ENCODE peak calls at places on chromosomes 7 and 10, in eight cellular contexts. One of them, this sample, is unnamed.
A peak's percentile ranks its signal among the peaks of the same experiment; 100 is the strongest.

GRCh38 chr7:16684935-16685334 is 39.0 kb downstream of the BZW2 start:
- DNase-seq in keratinocyte: no peak
- DNase-seq in AG04450: no peak
- DNase-seq in cardiac muscle cell: no peak
- DNase-seq in heart left ventricle: no peak
- DNase-seq in body of pancreas: no peak
- DNase-seq in GM23338: no peak
- DNase-seq in PC-9: no peak
- DNase-seq in this sample: no peak

GRCh38 chr10:46254007-46254383 is 32.8 kb upstream of the ANTXRL start:
- DNase-seq in keratinocyte: no peak
- DNase-seq in AG04450: no peak
- DNase-seq in cardiac muscle cell: no peak
- DNase-seq in heart left ventricle: no peak
- DNase-seq in body of pancreas: no peak
- DNase-seq in GM23338: no peak
- DNase-seq in PC-9: no peak
- DNase-seq in this sample: no peak

GRCh38 chr10:31381171-31381570 is 62.2 kb downstream of the ZEB1 start:
- DNase-seq in keratinocyte: no peak
- DNase-seq in AG04450: no peak
- DNase-seq in cardiac muscle cell: no peak
- DNase-seq in heart left ventricle: no peak
- DNase-seq in body of pancreas: no peak
- DNase-seq in GM23338: no peak
- DNase-seq in PC-9: no peak
- DNase-seq in this sample: no peak

GRCh38 chr10:131905279-131905595 is 4.4 kb downstream of the PPP2R2D start:
- DNase-seq in keratinocyte: no peak
- DNase-seq in AG04450: no peak
- DNase-seq in cardiac muscle cell: no peak
- DNase-seq in heart left ventricle: no peak
- DNase-seq in body of pancreas: no peak
- DNase-seq in GM23338: no peak
- DNase-seq in PC-9: no peak
- DNase-seq in this sample: no peak

GRCh38 chr10:6037975-6038624 is 24.1 kb downstream of the IL2RA start:
- DNase-seq in keratinocyte: no peak
- DNase-seq in AG04450: no peak
- DNase-seq in cardiac muscle cell: peak; percentile 36
- DNase-seq in heart left ventricle: no peak
- DNase-seq in body of pancreas: no peak
- DNase-seq in GM23338: no peak
- DNase-seq in PC-9: no peak
- DNase-seq in this sample: no peak

GRCh38 chr7:112596260-112596659 is 115.5 kb downstream of the LSMEM1 start:
- DNase-seq in keratinocyte: no peak
- DNase-seq in AG04450: no peak
- DNase-seq in cardiac muscle cell: peak; percentile 79
- DNase-seq in heart left ventricle: no peak
- DNase-seq in body of pancreas: no peak
- DNase-seq in GM23338: no peak
- DNase-seq in PC-9: no peak
- DNase-seq in this sample: peak; percentile 38

GRCh38 chr7:7563813-7564212 is 2.9 kb upstream of the MIOS start:
- DNase-seq in keratinocyte: no peak
- DNase-seq in AG04450: no peak
- DNase-seq in cardiac muscle cell: no peak
- DNase-seq in heart left ventricle: no peak
- DNase-seq in body of pancreas: no peak
- DNase-seq in GM23338: no peak
- DNase-seq in PC-9: no peak
- DNase-seq in this sample: no peak

GRCh38 chr10:14692344-14693199 is 82.1 kb downstream of the FAM107B start:
- DNase-seq in keratinocyte: no peak
- DNase-seq in AG04450: no peak
- DNase-seq in cardiac muscle cell: no peak
- DNase-seq in heart left ventricle: no peak
- DNase-seq in body of pancreas: no peak
- DNase-seq in GM23338: no peak
- DNase-seq in PC-9: no peak
- DNase-seq in this sample: no peak

GRCh38 chr10:10317151-10317550 is 700.5 kb upstream of the CELF2 start:
- DNase-seq in keratinocyte: no peak
- DNase-seq in AG04450: no peak
- DNase-seq in cardiac muscle cell: no peak
- DNase-seq in heart left ventricle: no peak
- DNase-seq in body of pancreas: no peak
- DNase-seq in GM23338: no peak
- DNase-seq in PC-9: no peak
- DNase-seq in this sample: no peak

GRCh38 chr10:21297525-21298383 is 227.7 kb downstream of the SKIDA1 start:
- DNase-seq in keratinocyte: no peak
- DNase-seq in AG04450: no peak
- DNase-seq in cardiac muscle cell: peak; percentile 35
- DNase-seq in heart left ventricle: no peak
- DNase-seq in body of pancreas: no peak
- DNase-seq in GM23338: no peak
- DNase-seq in PC-9: no peak
- DNase-seq in this sample: no peak

GRCh38 chr10:123772645-123773508 is 106.7 kb downstream of the GPR26 start:
- DNase-seq in keratinocyte: no peak
- DNase-seq in AG04450: no peak
- DNase-seq in cardiac muscle cell: no peak
- DNase-seq in heart left ventricle: no peak
- DNase-seq in body of pancreas: no peak
- DNase-seq in GM23338: no peak
- DNase-seq in PC-9: no peak
- DNase-seq in this sample: no peak

GRCh38 chr10:63429280-63429679 is 36.5 kb downstream of the JMJD1C start:
- DNase-seq in keratinocyte: no peak
- DNase-seq in AG04450: peak; percentile 18
- DNase-seq in cardiac muscle cell: peak; percentile 63
- DNase-seq in heart left ventricle: no peak
- DNase-seq in body of pancreas: no peak
- DNase-seq in GM23338: no peak
- DNase-seq in PC-9: no peak
- DNase-seq in this sample: peak; percentile 40

GRCh38 chr10:48236199-48236621 is 38.3 kb downstream of the FRMPD2 start:
- DNase-seq in keratinocyte: no peak
- DNase-seq in AG04450: no peak
- DNase-seq in cardiac muscle cell: no peak
- DNase-seq in heart left ventricle: no peak
- DNase-seq in body of pancreas: no peak
- DNase-seq in GM23338: no peak
- DNase-seq in PC-9: no peak
- DNase-seq in this sample: no peak

GRCh38 chr10:60534791-60535389 is 145.2 kb upstream of the ANK3 start:
- DNase-seq in keratinocyte: no peak
- DNase-seq in AG04450: no peak
- DNase-seq in cardiac muscle cell: no peak
- DNase-seq in heart left ventricle: no peak
- DNase-seq in body of pancreas: no peak
- DNase-seq in GM23338: no peak
- DNase-seq in PC-9: no peak
- DNase-seq in this sample: no peak

GRCh38 chr10:43296320-43296719 is 29.5 kb upstream of the RASGEF1A start:
- DNase-seq in keratinocyte: no peak
- DNase-seq in AG04450: no peak
- DNase-seq in cardiac muscle cell: no peak
- DNase-seq in heart left ventricle: no peak
- DNase-seq in body of pancreas: no peak
- DNase-seq in GM23338: no peak
- DNase-seq in PC-9: no peak
- DNase-seq in this sample: no peak

GRCh38 chr10:69645751-69646687 is 16.0 kb downstream of the FAM241B start:
- DNase-seq in keratinocyte: no peak
- DNase-seq in AG04450: no peak
- DNase-seq in cardiac muscle cell: no peak
- DNase-seq in heart left ventricle: no peak
- DNase-seq in body of pancreas: no peak
- DNase-seq in GM23338: peak; percentile 41
- DNase-seq in PC-9: no peak
- DNase-seq in this sample: no peak

GRCh38 chr7:436367-437128 is 83.1 kb downstream of the PDGFA start:
- DNase-seq in keratinocyte: no peak
- DNase-seq in AG04450: no peak
- DNase-seq in cardiac muscle cell: no peak
- DNase-seq in heart left ventricle: no peak
- DNase-seq in body of pancreas: no peak
- DNase-seq in GM23338: no peak
- DNase-seq in PC-9: no peak
- DNase-seq in this sample: no peak

GRCh38 chr7:123797673-123798526 is 47.1 kb upstream of the HYAL4 start:
- DNase-seq in keratinocyte: peak; percentile 78
- DNase-seq in AG04450: peak; percentile 39
- DNase-seq in cardiac muscle cell: peak; percentile 88
- DNase-seq in heart left ventricle: no peak
- DNase-seq in body of pancreas: no peak
- DNase-seq in GM23338: peak; percentile 86
- DNase-seq in PC-9: peak; percentile 45
- DNase-seq in this sample: peak; percentile 93

GRCh38 chr7:42605381-42605780 is 306.5 kb downstream of the C7orf25 start:
- DNase-seq in keratinocyte: no peak
- DNase-seq in AG04450: no peak
- DNase-seq in cardiac muscle cell: peak; percentile 39
- DNase-seq in heart left ventricle: no peak
- DNase-seq in body of pancreas: no peak
- DNase-seq in GM23338: no peak
- DNase-seq in PC-9: no peak
- DNase-seq in this sample: peak; percentile 62

DNA sequence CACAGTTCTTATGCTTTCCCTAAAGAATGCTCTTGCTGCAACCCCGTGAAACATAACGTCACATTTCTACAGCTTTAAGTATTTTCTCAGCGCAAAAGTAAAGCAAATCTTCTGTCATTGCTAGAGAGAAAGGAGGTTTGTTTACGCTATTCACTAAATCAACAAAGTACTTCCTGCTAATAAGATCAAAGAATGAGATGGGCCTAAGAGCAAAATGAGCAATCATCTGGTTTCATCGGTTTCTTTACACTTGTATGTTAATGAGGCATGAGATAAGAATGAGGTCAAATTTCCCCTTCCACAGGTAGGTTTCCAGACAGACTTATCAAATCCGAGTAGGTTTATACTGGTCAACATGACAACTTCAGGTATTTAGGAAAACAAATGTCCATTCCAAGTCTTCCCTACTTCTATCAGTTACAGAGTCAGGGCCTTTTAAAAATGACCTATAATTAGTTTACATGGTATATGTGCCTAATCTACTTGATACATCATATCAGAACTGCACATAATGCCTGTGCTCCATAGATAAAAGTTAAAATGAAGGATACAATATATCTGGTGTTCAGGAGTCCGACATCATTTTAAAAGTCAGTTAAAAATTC is 8.4 kb downstream of the USP6NL start:
- DNase-seq in keratinocyte: no peak
- DNase-seq in AG04450: no peak
- DNase-seq in cardiac muscle cell: no peak
- DNase-seq in heart left ventricle: no peak
- DNase-seq in body of pancreas: no peak
- DNase-seq in GM23338: peak; percentile 39
- DNase-seq in PC-9: no peak
- DNase-seq in this sample: no peak
- H3K4me3 ChIP-seq in keratinocyte: no peak overlapping the region
- H3K4me3 ChIP-seq in AG04450: no peak overlapping the region
- H3K4me3 ChIP-seq in cardiac muscle cell: no peak overlapping the region
- H3K4me3 ChIP-seq in heart left ventricle: no peak overlapping the region
- H3K4me3 ChIP-seq in body of pancreas: no peak overlapping the region
- H3K4me3 ChIP-seq in GM23338: peak overlapping the region; percentile 15
- H3K4me3 ChIP-seq in PC-9: peak overlapping the region; percentile 31
- H3K4me3 ChIP-seq in this sample: no peak overlapping the region

DNA sequence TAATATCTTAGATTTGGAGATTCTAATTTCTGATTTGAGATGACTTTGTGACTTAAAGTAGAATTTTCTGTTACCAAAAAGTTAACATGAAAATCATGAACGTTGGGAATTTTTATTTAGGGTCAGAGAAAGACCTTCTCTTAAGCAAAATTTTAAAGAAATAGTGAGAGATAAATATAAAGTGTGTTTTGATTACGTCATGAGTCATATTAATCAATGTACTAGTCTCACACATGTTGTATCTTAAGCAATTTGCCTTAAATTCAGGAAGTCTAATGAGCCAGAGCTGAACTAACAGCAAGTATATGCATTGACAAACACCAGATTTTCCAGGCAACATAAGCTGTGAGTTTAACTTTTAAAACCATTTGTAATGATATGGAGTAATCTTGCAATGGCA is 765.5 kb upstream of the SORCS1 start:
- DNase-seq in keratinocyte: no peak
- DNase-seq in AG04450: no peak
- DNase-seq in cardiac muscle cell: no peak
- DNase-seq in heart left ventricle: no peak
- DNase-seq in body of pancreas: no peak
- DNase-seq in GM23338: no peak
- DNase-seq in PC-9: no peak
- DNase-seq in this sample: no peak
- TF ChIP-seq CTCF in keratinocyte: no peak
- TF ChIP-seq CTCF in AG04450: no peak
- TF ChIP-seq CTCF in cardiac muscle cell: no peak
- TF ChIP-seq CTCF in heart left ventricle: no peak
- TF ChIP-seq CTCF in body of pancreas: no peak
- TF ChIP-seq CTCF in GM23338: no peak
- TF ChIP-seq CTCF in PC-9: no peak
- TF ChIP-seq CTCF in this sample: no peak

GRCh38 chr10:52597189-52597863 is 175.3 kb downstream of the MBL2 start:
- DNase-seq in keratinocyte: no peak
- DNase-seq in AG04450: no peak
- DNase-seq in cardiac muscle cell: peak; percentile 40
- DNase-seq in heart left ventricle: no peak
- DNase-seq in body of pancreas: no peak
- DNase-seq in GM23338: no peak
- DNase-seq in PC-9: no peak
- DNase-seq in this sample: no peak
- H3K4me3 ChIP-seq in keratinocyte: no peak overlapping the region
- H3K4me3 ChIP-seq in AG04450: peak overlapping the region; percentile 37
- H3K4me3 ChIP-seq in cardiac muscle cell: no peak overlapping the region
- H3K4me3 ChIP-seq in heart left ventricle: no peak overlapping the region
- H3K4me3 ChIP-seq in body of pancreas: no peak overlapping the region
- H3K4me3 ChIP-seq in GM23338: no peak overlapping the region
- H3K4me3 ChIP-seq in PC-9: peak overlapping the region; percentile 14
- H3K4me3 ChIP-seq in this sample: no peak overlapping the region

DNA sequence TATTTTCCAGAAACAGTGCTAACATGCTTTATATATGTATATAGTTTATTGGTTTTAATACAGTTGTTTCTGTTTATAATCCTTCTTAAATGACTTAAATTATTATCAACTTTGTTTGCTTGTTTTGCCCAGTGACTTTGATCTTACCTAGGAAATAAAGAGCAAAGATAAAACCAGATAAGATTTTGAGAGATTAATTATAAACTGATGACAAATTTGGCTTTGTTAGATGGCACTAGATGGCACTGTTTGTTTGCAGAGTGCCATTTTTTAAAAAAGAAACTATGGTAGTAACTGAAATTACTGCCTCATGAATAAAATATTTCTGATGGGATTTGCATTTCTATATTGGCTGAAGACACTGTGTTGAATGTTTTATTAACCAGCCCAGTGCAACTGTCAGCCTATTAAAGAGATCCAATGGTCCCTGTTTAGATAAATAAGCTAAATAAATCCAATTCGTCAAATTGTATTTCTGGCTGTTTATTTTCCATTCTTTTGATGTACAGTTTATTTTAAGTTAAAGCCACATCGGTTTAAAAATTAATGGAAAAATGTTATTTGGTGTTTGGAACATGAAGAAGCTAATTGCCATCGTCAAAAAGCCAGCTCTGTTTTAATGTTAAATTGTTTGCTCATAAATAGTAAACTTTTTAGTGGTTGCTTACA is 28.7 kb downstream of the VTI1A start:
- DNase-seq in keratinocyte: no peak
- DNase-seq in AG04450: no peak
- DNase-seq in cardiac muscle cell: peak; percentile 17
- DNase-seq in heart left ventricle: no peak
- DNase-seq in body of pancreas: no peak
- DNase-seq in GM23338: no peak
- DNase-seq in PC-9: no peak
- DNase-seq in this sample: peak; percentile 12
- TF ChIP-seq CTCF in keratinocyte: no peak
- TF ChIP-seq CTCF in AG04450: peak; percentile 49
- TF ChIP-seq CTCF in cardiac muscle cell: peak; percentile 43
- TF ChIP-seq CTCF in heart left ventricle: peak; percentile 27
- TF ChIP-seq CTCF in body of pancreas: no peak
- TF ChIP-seq CTCF in GM23338: no peak
- TF ChIP-seq CTCF in PC-9: peak; percentile 68
- TF ChIP-seq CTCF in this sample: peak; percentile 30

This sample was measured in astrocyte of the cerebellum.